ENCODE peak calls at places on chromosome 16, in eight cellular contexts. I is MM.1S; M is breast epithelium; O is ascending aorta; Y is uterus; W is CD8-positive, alpha-beta T cell; B is transverse colon; N is psoas muscle. F is an unnamed sample.

GRCh38 chr16:56608876-56609462 is 585 bp downstream of the MT2A start:
- DNase-seq in I (no peak), M (no peak), O (no peak), Y (no peak), W (no peak), B (no peak), N (peak; percentile 64), F (no peak)

GRCh38 chr16:68064791-68065365 is 20.3 kb upstream of the NFATC3 start:
- DNase-seq in I (peak; percentile 46), M (no peak), O (no peak), Y (peak; percentile 65), W (peak; percentile 86), B (peak; percentile 78), N (peak; percentile 91), F (peak; percentile 83)

GRCh38 chr16:88783391-88784073 is 1.5 kb downstream of the PIEZO1 start:
- DNase-seq in I (peak; percentile 7), M (no peak), O (no peak), Y (peak; percentile 66), W (no peak), B (no peak), N (peak; percentile 49), F (no peak)

GRCh38 chr16:79337906-79338305 is 262.6 kb downstream of the MAF start:
- DNase-seq in I (no peak), M (no peak), O (no peak), Y (no peak), W (no peak), B (no peak), N (no peak), F (no peak)

GRCh38 chr16:81889896-81890634 is 111.0 kb downstream of the PLCG2 start:
- DNase-seq in I (peak; percentile 31), M (no peak), O (no peak), Y (peak; percentile 35), W (peak; percentile 65), B (peak; percentile 54), N (no peak), F (no peak)

GRCh38 chr16:2156025-2156848 is 655 bp downstream of the TRAF7 start:
- DNase-seq in I (peak; percentile 12), M (no peak), O (no peak), Y (no peak), W (no peak), B (no peak), N (no peak), F (no peak)

GRCh38 chr16:21565816-21566669 is 33.3 kb upstream of the METTL9 start:
- DNase-seq in I (peak; percentile 42), M (peak; percentile 24), O (no peak), Y (no peak), W (peak; percentile 47), B (peak; percentile 5), N (no peak), F (no peak)

GRCh38 chr16:5751216-5751615 is 653.6 kb upstream of the EEF2KMT start:
- DNase-seq in I (no peak), M (no peak), O (no peak), Y (no peak), W (no peak), B (no peak), N (no peak), F (no peak)

GRCh38 chr16:58654456-58655214 is 25.0 kb upstream of the CNOT1 start:
- DNase-seq in I (no peak), M (no peak), O (no peak), Y (no peak), W (no peak), B (no peak), N (no peak), F (no peak)

GRCh38 chr16:14608111-14608566 is 21.9 kb downstream of the PARN start:
- DNase-seq in I (peak; percentile 62), M (no peak), O (no peak), Y (no peak), W (no peak), B (no peak), N (no peak), F (no peak)
- H3K36me3 ChIP-seq in I (peaks cover 6% of the 10 kb centered on the region), M (peaks cover 10% of the 10 kb centered on the region), O (peaks cover 94% of the 10 kb centered on the region), Y (no peaks in the 10 kb centered on the region), W (peaks cover 35% of the 10 kb centered on the region), B (no peaks in the 10 kb centered on the region), N (peaks cover 93% of the 10 kb centered on the region), F (peaks cover 4% of the 10 kb centered on the region)

GRCh38 chr16:70708381-70709253 is 22.8 kb upstream of the MTSS2 start:
- DNase-seq in I (no peak), M (no peak), O (no peak), Y (no peak), W (no peak), B (no peak), N (no peak), F (no peak)
- H3K27ac ChIP-seq in I (no peak overlapping the region), M (peak overlapping the region; percentile 65), O (peak overlapping the region; percentile 30), Y (peak overlapping the region; percentile 96), W (no peak overlapping the region), B (peak overlapping the region; percentile 87), N (no peak overlapping the region), F (no peak overlapping the region)

DNA sequence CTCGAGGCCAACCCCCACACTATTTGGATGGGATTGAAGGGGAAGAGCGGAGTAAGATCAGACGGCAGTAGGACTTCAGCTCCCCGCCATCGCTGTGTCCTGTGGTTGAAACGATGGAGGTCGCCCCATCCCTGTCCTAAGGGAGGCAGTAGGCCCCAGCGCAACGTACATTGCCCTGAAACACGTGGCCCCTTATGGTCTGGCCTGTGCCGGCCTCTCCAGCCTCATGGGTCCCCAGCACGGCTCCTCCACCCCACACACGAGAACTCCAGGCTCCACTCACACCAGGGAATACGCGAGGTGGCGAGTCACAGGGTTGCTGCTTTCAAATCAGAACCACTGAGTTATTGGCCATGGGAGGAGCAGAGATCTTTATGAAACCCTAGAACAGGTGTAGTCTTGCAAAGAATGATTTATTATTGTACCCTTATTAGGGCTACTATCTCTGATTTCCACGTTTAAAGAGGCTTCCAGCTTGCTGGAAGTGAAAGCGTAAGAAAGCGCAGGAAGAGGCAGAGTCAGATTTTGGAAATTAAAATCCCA is 669 bp upstream of the DCTPP1 start:
- DNase-seq in I (no peak), M (no peak), O (no peak), Y (no peak), W (no peak), B (no peak), N (peak; percentile 63), F (no peak)
- TF ChIP-seq CTCF in I (no peak), M (no peak), O (no peak), Y (no peak), W (peak; percentile 0), B (peak; percentile 43), N (no peak), F (peak; percentile 40)

GRCh38 chr16:71748226-71748625 is 23.7 kb upstream of the PHLPP2 start:
- DNase-seq in I (no peak), M (no peak), O (no peak), Y (no peak), W (no peak), B (no peak), N (no peak), F (no peak)
- H3K36me3 ChIP-seq in I (peaks cover under 1% of the 10 kb centered on the region), M (peaks cover 12% of the 10 kb centered on the region), O (peaks cover 73% of the 10 kb centered on the region), Y (no peaks in the 10 kb centered on the region), W (peaks cover 37% of the 10 kb centered on the region), B (no peaks in the 10 kb centered on the region), N (peaks cover 96% of the 10 kb centered on the region), F (no peaks in the 10 kb centered on the region)

GRCh38 chr16:22719945-22720344 is 94.0 kb upstream of the HS3ST2 start:
- DNase-seq in I (no peak), M (no peak), O (no peak), Y (no peak), W (no peak), B (no peak), N (no peak), F (no peak)
- H3K27ac ChIP-seq in I (no peak overlapping the region), M (no peak overlapping the region), O (no peak overlapping the region), Y (no peak overlapping the region), W (no peak overlapping the region), B (no peak overlapping the region), N (no peak overlapping the region), F (no peak overlapping the region)

GRCh38 chr16:50263940-50264929 is 2.1 kb upstream of the ADCY7 start:
- DNase-seq in I (no peak), M (no peak), O (no peak), Y (no peak), W (no peak), B (no peak), N (no peak), F (no peak)
- TF ChIP-seq CTCF in I (no peak), M (no peak), O (no peak), Y (no peak), W (no peak), B (no peak), N (no peak), F (no peak)

GRCh38 chr16:654034-654433 is 4.9 kb downstream of the WDR90 start:
- DNase-seq in I (no peak), M (no peak), O (no peak), Y (no peak), W (no peak), B (no peak), N (no peak), F (no peak)
- H3K36me3 ChIP-seq in I (no peaks in the 10 kb centered on the region), M (no peaks in the 10 kb centered on the region), O (peaks cover 4% of the 10 kb centered on the region), Y (no peaks in the 10 kb centered on the region), W (no peaks in the 10 kb centered on the region), B (no peaks in the 10 kb centered on the region), N (peaks cover 6% of the 10 kb centered on the region), F (no peaks in the 10 kb centered on the region)

F was measured in gastrocnemius medialis.